ENCODE peak calls at places on chromosomes 4 and X, in ten cellular contexts. K, N, A, E, D, M, V, R, T and C are unnamed samples.

GRCh38 chrX:132749406-132749805 is 209.0 kb downstream of the HS6ST2 start:
- DNase-seq in K (no peak), N (no peak), A (no peak), E (no peak), D (no peak), M (no peak), V (no peak), R (no peak), T (no peak), C (no peak)

GRCh38 chr4:2873329-2873728 is 29.7 kb downstream of the ADD1 start:
- DNase-seq in K (no peak), N (no peak), A (no peak), E (no peak), D (no peak), M (no peak), V (no peak), R (no peak), T (no peak), C (no peak)

GRCh38 chr4:10083331-10083769 is 33.2 kb downstream of the WDR1 start:
- DNase-seq in K (peak), N (no peak), A (no peak), E (no peak), D (peak), M (no peak), V (no peak), R (no peak), T (no peak), C (no peak)

GRCh38 chr4:175386776-175387507 is 425.1 kb downstream of the GPM6A start:
- DNase-seq in K (no peak), N (no peak), A (no peak), E (peak), D (no peak), M (no peak), V (no peak), R (no peak), T (no peak), C (no peak)

GRCh38 chr4:184843984-184844554 is 18.3 kb upstream of the ACSL1 start:
- DNase-seq in K (no peak), N (no peak), A (no peak), E (no peak), D (no peak), M (no peak), V (no peak), R (no peak), T (peak), C (no peak)

GRCh38 chr4:100391913-100392312 is 125.9 kb downstream of the EMCN start:
- DNase-seq in K (no peak), N (no peak), A (no peak), E (no peak), D (no peak), M (no peak), V (peak), R (no peak), T (no peak), C (no peak)

GRCh38 chr4:14096406-14096965 is 469.0 kb upstream of the BOD1L1 start:
- DNase-seq in K (no peak), N (no peak), A (no peak), E (no peak), D (no peak), M (no peak), V (peak), R (no peak), T (no peak), C (no peak)

GRCh38 chr4:108834167-108834566 is 71.3 kb upstream of the ETNPPL start:
- DNase-seq in K (no peak), N (no peak), A (no peak), E (no peak), D (no peak), M (no peak), V (peak), R (no peak), T (peak), C (no peak)

GRCh38 chr4:13700196-13701140 is 72.9 kb upstream of the BOD1L1 start:
- DNase-seq in K (no peak), N (no peak), A (no peak), E (no peak), D (no peak), M (no peak), V (peak), R (no peak), T (no peak), C (no peak)

GRCh38 chrX:69231903-69232302 is 66.7 kb upstream of the PJA1 start:
- DNase-seq in K (no peak), N (no peak), A (no peak), E (no peak), D (no peak), M (no peak), V (no peak), R (no peak), T (no peak), C (no peak)

GRCh38 chrX:4322916-4323315 is 609.5 kb upstream of the PRKX start:
- DNase-seq in K (no peak), N (no peak), A (no peak), E (no peak), D (no peak), M (no peak), V (no peak), R (no peak), T (no peak), C (no peak)

GRCh38 chrX:49762175-49762704 is 66.5 kb upstream of the PAGE1 start:
- DNase-seq in K (no peak), N (no peak), A (no peak), E (no peak), D (no peak), M (no peak), V (no peak), R (no peak), T (no peak), C (no peak)

GRCh38 chr4:104424368-104424921 is 70.2 kb downstream of the CXXC4 start:
- DNase-seq in K (no peak), N (no peak), A (no peak), E (no peak), D (no peak), M (no peak), V (no peak), R (no peak), T (no peak), C (no peak)

GRCh38 chr4:174265917-174266316 is 17.6 kb downstream of the FBXO8 start:
- DNase-seq in K (no peak), N (no peak), A (no peak), E (no peak), D (no peak), M (no peak), V (no peak), R (no peak), T (no peak), C (no peak)

GRCh38 chrX:155048997-155049619 is 21.8 kb downstream of the CMC4 start:
- DNase-seq in K (no peak), N (no peak), A (peak), E (peak), D (peak), M (no peak), V (no peak), R (peak), T (peak), C (peak)